ENCODE peak calls at places on chromosome 6, in five cellular contexts. One of them, this sample, is unnamed.

GRCh38 chr6:73739097-73739496 is 43.1 kb downstream of the CD109 start:
- DNase-seq in HepG2: peak
- DNase-seq in H1: no peak
- DNase-seq in K562: peak
- DNase-seq in GM12878: no peak
- DNase-seq in this sample: peak

GRCh38 chr6:135280375-135281136 is 99.4 kb downstream of the MYB start:
- DNase-seq in H1: peak
- DNase-seq in GM12878: no peak
- DNase-seq in K562: peak
- DNase-seq in HepG2: no peak
- DNase-seq in this sample: no peak

GRCh38 chr6:112179631-112180030 is 74.7 kb downstream of the LAMA4 start:
- DNase-seq in K562: no peak
- DNase-seq in H1: no peak
- DNase-seq in GM12878: no peak
- DNase-seq in HepG2: no peak
- DNase-seq in this sample: no peak

GRCh38 chr6:150905769-150906168 is 40.3 kb downstream of the MTHFD1L start:
- DNase-seq in GM12878: no peak
- DNase-seq in H1: no peak
- DNase-seq in HepG2: no peak
- DNase-seq in K562: peak
- DNase-seq in this sample: peak

GRCh38 chr6:135006386-135006914 is 48.2 kb downstream of the HBS1L start:
- DNase-seq in GM12878: no peak
- DNase-seq in H1: no peak
- DNase-seq in HepG2: no peak
- DNase-seq in K562: peak
- DNase-seq in this sample: no peak

GRCh38 chr6:154352898-154353585 is 3.6 kb downstream of the IPCEF1 start:
- DNase-seq in K562: no peak
- DNase-seq in HepG2: no peak
- DNase-seq in GM12878: peak
- DNase-seq in H1: no peak
- DNase-seq in this sample: no peak

GRCh38 chr6:119119989-119120388 is 41.5 kb upstream of the FAM184A start:
- DNase-seq in GM12878: no peak
- DNase-seq in HepG2: no peak
- DNase-seq in K562: no peak
- DNase-seq in H1: no peak
- DNase-seq in this sample: no peak

GRCh38 chr6:167491403-167492095 is 166.7 kb downstream of the TTLL2 start:
- DNase-seq in K562: no peak
- DNase-seq in H1: no peak
- DNase-seq in GM12878: no peak
- DNase-seq in HepG2: no peak
- DNase-seq in this sample: no peak

GRCh38 chr6:89045585-89045984 is 35.0 kb upstream of the PNRC1 start:
- DNase-seq in H1: no peak
- DNase-seq in GM12878: no peak
- DNase-seq in K562: no peak
- DNase-seq in HepG2: no peak
- DNase-seq in this sample: no peak

GRCh38 chr6:47310131-47310480 is 401 bp upstream of the TNFRSF21 start:
- DNase-seq in GM12878: no peak
- DNase-seq in HepG2: no peak
- DNase-seq in H1: no peak
- DNase-seq in K562: no peak
- DNase-seq in this sample: no peak

GRCh38 chr6:3213334-3213695 is 14.1 kb downstream of the TUBB2B start:
- DNase-seq in HepG2: no peak
- DNase-seq in GM12878: no peak
- DNase-seq in K562: no peak
- DNase-seq in H1: no peak
- DNase-seq in this sample: no peak

GRCh38 chr6:11161031-11161966 is 49.8 kb upstream of the ERVFRD-1 start:
- DNase-seq in GM12878: no peak
- DNase-seq in K562: no peak
- DNase-seq in HepG2: peak
- DNase-seq in H1: no peak
- DNase-seq in this sample: no peak

GRCh38 chr6:34981951-34982350 is 92.9 kb downstream of the ANKS1A start:
- DNase-seq in HepG2: no peak
- DNase-seq in K562: peak
- DNase-seq in H1: no peak
- DNase-seq in GM12878: no peak
- DNase-seq in this sample: no peak

GRCh38 chr6:4021133-4021861 is 57.6 kb downstream of the FAM217A start:
- DNase-seq in H1: peak
- DNase-seq in GM12878: peak
- DNase-seq in HepG2: peak
- DNase-seq in K562: peak
- DNase-seq in this sample: peak

GRCh38 chr6:123777554-123777953 is 26.1 kb upstream of the NKAIN2 start:
- DNase-seq in K562: no peak
- DNase-seq in HepG2: no peak
- DNase-seq in H1: no peak
- DNase-seq in GM12878: no peak
- DNase-seq in this sample: no peak

GRCh38 chr6:1267057-1267732 is 44.7 kb upstream of the FOXQ1 start:
- DNase-seq in HepG2: peak
- DNase-seq in K562: no peak
- DNase-seq in GM12878: no peak
- DNase-seq in H1: no peak
- DNase-seq in this sample: no peak

GRCh38 chr6:140436023-140436811 is 1061.8 kb upstream of the CITED2 start:
- DNase-seq in K562: no peak
- DNase-seq in HepG2: no peak
- DNase-seq in H1: no peak
- DNase-seq in GM12878: no peak
- DNase-seq in this sample: peak

GRCh38 chr6:111250743-111251406 is 163.6 kb downstream of the SLC16A10 start:
- DNase-seq in K562: peak
- DNase-seq in GM12878: no peak
- DNase-seq in HepG2: no peak
- DNase-seq in H1: no peak
- DNase-seq in this sample: no peak

GRCh38 chr6:20367716-20368485 is 33.8 kb upstream of the E2F3 start:
- DNase-seq in K562: no peak
- DNase-seq in H1: no peak
- DNase-seq in GM12878: no peak
- DNase-seq in HepG2: no peak
- DNase-seq in this sample: no peak

GRCh38 chr6:135503703-135504475 is 6.3 kb upstream of the AHI1 start:
- DNase-seq in K562: no peak
- DNase-seq in GM12878: no peak
- DNase-seq in HepG2: no peak
- DNase-seq in H1: no peak
- DNase-seq in this sample: peak

GRCh38 chr6:136609878-136610706 is 59.9 kb upstream of the MAP7 start:
- DNase-seq in GM12878: no peak
- DNase-seq in HepG2: peak
- DNase-seq in K562: peak
- DNase-seq in H1: no peak
- DNase-seq in this sample: peak

GRCh38 chr6:170069611-170070010 is 221.3 kb downstream of the DLL1 start:
- DNase-seq in K562: no peak
- DNase-seq in HepG2: no peak
- DNase-seq in GM12878: no peak
- DNase-seq in H1: no peak
- DNase-seq in this sample: no peak

GRCh38 chr6:3785745-3786098 is 34.2 kb upstream of the PXDC1 start:
- DNase-seq in K562: no peak
- DNase-seq in HepG2: no peak
- DNase-seq in GM12878: no peak
- DNase-seq in H1: no peak
- DNase-seq in this sample: no peak

GRCh38 chr6:33710296-33711121 is 991 bp downstream of the UQCC2 start:
- DNase-seq in HepG2: peak
- DNase-seq in H1: no peak
- DNase-seq in K562: peak
- DNase-seq in GM12878: no peak
- DNase-seq in this sample: no peak

GRCh38 chr6:138215071-138215470 is 3.2 kb downstream of the PBOV1 start:
- DNase-seq in H1: no peak
- DNase-seq in GM12878: no peak
- DNase-seq in K562: no peak
- DNase-seq in HepG2: no peak
- DNase-seq in this sample: no peak

GRCh38 chr6:135182120-135182992 is 1.2 kb downstream of the MYB start:
- DNase-seq in H1: peak
- DNase-seq in HepG2: no peak
- DNase-seq in K562: peak
- DNase-seq in GM12878: no peak
- DNase-seq in this sample: peak

GRCh38 chr6:85403331-85404015 is 46.4 kb upstream of the NT5E start:
- DNase-seq in HepG2: no peak
- DNase-seq in K562: no peak
- DNase-seq in GM12878: no peak
- DNase-seq in H1: no peak
- DNase-seq in this sample: peak

GRCh38 chr6:98657764-98658163 is 176.6 kb upstream of the POU3F2 start:
- DNase-seq in H1: no peak
- DNase-seq in K562: peak
- DNase-seq in GM12878: no peak
- DNase-seq in HepG2: peak
- DNase-seq in this sample: peak

DNA sequence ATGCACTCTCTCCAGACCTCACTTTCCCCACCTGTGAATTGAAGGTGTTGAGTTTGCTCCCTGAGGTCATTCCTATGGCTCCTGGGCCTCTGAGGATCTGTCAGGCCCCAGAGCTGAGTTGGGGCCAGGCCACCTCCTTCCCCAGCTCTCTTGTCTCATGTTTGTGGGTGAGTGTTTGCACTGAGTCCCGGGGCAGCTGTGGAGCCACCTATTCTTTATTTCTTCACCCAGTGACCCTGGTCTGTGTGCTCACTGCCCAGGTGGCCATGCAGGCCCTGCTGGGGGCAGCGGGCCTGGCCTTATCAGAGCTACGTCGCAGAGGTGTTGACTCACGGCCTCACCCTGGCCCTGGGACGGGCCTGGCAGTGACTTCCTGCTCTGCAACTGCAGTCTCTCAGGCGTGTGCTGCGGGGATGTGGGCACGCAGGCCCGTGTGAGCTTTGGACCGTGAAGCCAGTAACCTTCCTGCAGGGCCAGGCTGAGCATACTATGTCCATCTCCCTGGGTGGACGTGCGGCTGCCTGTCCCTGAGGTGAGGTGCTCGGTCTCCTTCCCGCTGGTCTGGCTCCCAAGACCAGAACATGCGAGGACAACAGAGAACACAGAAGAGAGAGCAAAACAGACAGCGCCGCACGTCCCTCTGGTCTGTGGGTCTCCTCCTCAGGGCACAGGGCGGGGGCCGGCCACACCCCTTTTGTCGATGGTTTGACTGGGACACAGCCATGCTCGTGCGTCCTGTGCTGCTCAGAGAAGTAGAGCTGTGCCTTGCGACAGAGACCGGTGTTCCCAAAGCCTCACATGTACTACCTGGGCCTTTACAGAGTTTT is 12.1 kb downstream of the TMEM181 start:
- DNase-seq in K562: no peak
- DNase-seq in H1: no peak
- DNase-seq in GM12878: no peak
- DNase-seq in HepG2: peak
- DNase-seq in this sample: no peak
- TF ChIP-seq POLR2AphosphoS5 in K562: no peak
- TF ChIP-seq POLR2AphosphoS5 in H1: no peak
- TF ChIP-seq POLR2AphosphoS5 in GM12878: no peak
- TF ChIP-seq POLR2AphosphoS5 in HepG2: peak
- TF ChIP-seq POLR2AphosphoS5 in this sample: no peak

GRCh38 chr6:25169551-25170335 is 109.4 kb upstream of the CARMIL1 start:
- DNase-seq in GM12878: no peak
- DNase-seq in K562: no peak
- DNase-seq in H1: no peak
- DNase-seq in HepG2: no peak
- DNase-seq in this sample: no peak
- TF ChIP-seq CREB1 in GM12878: no peak
- TF ChIP-seq CREB1 in K562: no peak
- TF ChIP-seq CREB1 in H1: no peak
- TF ChIP-seq CREB1 in HepG2: no peak
- TF ChIP-seq CREB1 in this sample: no peak

GRCh38 chr6:41965429-41966213 is 24.0 kb upstream of the CCND3 start:
- DNase-seq in HepG2: peak
- DNase-seq in H1: peak
- DNase-seq in GM12878: no peak
- DNase-seq in K562: no peak
- DNase-seq in this sample: peak

GRCh38 chr6:41966214-41966920 is 24.8 kb upstream of the CCND3 start:
- DNase-seq in K562: no peak
- DNase-seq in GM12878: no peak
- DNase-seq in HepG2: no peak
- DNase-seq in H1: no peak
- DNase-seq in this sample: no peak

GRCh38 chr6:41966961-41967311 is 25.3 kb upstream of the CCND3 start:
- DNase-seq in K562: peak
- DNase-seq in H1: no peak
- DNase-seq in GM12878: no peak
- DNase-seq in HepG2: peak
- DNase-seq in this sample: peak

GRCh38 chr6:41963371-41963770 is 21.8 kb upstream of the CCND3 start:
- DNase-seq in HepG2: peak
- DNase-seq in K562: no peak
- DNase-seq in H1: no peak
- DNase-seq in GM12878: no peak
- DNase-seq in this sample: no peak

DNA sequence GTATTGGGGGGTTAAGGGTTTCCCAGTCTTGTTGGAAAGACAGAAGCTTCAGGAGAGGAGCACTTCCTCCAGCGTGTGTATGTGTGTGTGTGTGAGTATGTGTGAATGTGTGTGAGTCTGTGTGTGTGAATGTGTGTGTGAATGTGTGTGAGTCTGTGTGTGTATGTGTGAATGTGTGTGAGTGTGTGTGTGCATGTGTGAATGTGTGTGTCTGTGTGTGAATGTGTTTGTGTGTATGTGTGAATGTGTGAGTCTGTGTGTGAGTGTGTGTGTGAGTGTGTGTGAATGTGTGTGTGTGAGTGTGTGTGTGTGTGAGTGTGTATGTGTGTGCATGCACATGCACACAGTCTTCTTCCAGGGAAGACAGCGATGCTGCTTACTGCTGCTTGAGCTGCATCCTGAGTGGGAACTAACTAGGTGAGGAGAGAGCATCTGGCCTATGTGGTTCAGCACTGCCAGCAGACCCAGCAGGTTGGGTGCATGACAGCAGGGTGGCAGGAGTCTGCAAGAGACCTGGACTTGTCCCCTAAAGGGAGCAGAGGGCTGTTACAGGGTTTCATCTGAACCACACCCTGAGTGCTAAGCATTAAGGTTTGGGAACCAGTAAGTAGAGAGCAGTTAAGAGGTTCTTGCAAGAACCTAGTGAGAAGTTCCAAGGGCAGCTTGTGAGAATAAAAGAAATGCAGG is 22.7 kb upstream of the CCND3 start:
- DNase-seq in HepG2: no peak
- DNase-seq in GM12878: no peak
- DNase-seq in K562: no peak
- DNase-seq in H1: no peak
- DNase-seq in this sample: no peak
- TF ChIP-seq CTCF in HepG2: no peak
- TF ChIP-seq CTCF in GM12878: no peak
- TF ChIP-seq CTCF in K562: no peak
- TF ChIP-seq CTCF in H1: no peak
- TF ChIP-seq CTCF in this sample: no peak

GRCh38 chr6:130409394-130410095 is 43.7 kb downstream of the TMEM200A start:
- DNase-seq in GM12878: no peak
- DNase-seq in H1: no peak
- DNase-seq in K562: no peak
- DNase-seq in HepG2: no peak
- DNase-seq in this sample: no peak
- TF ChIP-seq POLR2AphosphoS5 in GM12878: no peak
- TF ChIP-seq POLR2AphosphoS5 in H1: no peak
- TF ChIP-seq POLR2AphosphoS5 in K562: no peak
- TF ChIP-seq POLR2AphosphoS5 in HepG2: no peak
- TF ChIP-seq POLR2AphosphoS5 in this sample: no peak